ENCODE peak calls at places on chromosomes 3 and 15, in four cellular contexts. One of them, this sample, is unnamed.

GRCh38 chr3:157088133-157088488 is 71.8 kb downstream of the CCNL1 start:
- DNase-seq in pancreas: no peak
- DNase-seq in upper lobe of right lung: no peak
- DNase-seq in astrocyte: no peak
- DNase-seq in this sample: no peak

GRCh38 chr3:52268036-52268435 is 10.4 kb downstream of the WDR82 start:
- DNase-seq in pancreas: no peak
- DNase-seq in astrocyte: no peak
- DNase-seq in upper lobe of right lung: no peak
- DNase-seq in this sample: no peak

GRCh38 chr3:150787741-150788370 is 24.9 kb upstream of the SIAH2 start:
- DNase-seq in upper lobe of right lung: peak
- DNase-seq in astrocyte: peak
- DNase-seq in pancreas: peak
- DNase-seq in this sample: no peak

GRCh38 chr3:99640214-99640851 is 1.9 kb downstream of the COL8A1 start:
- DNase-seq in pancreas: no peak
- DNase-seq in astrocyte: peak
- DNase-seq in upper lobe of right lung: no peak
- DNase-seq in this sample: no peak

GRCh38 chr3:113212845-113213375 is 1.6 kb downstream of the BOC start:
- DNase-seq in upper lobe of right lung: no peak
- DNase-seq in astrocyte: no peak
- DNase-seq in pancreas: no peak
- DNase-seq in this sample: no peak

GRCh38 chr3:126135398-126136076 is 44.8 kb downstream of the ALDH1L1 start:
- DNase-seq in pancreas: no peak
- DNase-seq in upper lobe of right lung: peak
- DNase-seq in astrocyte: no peak
- DNase-seq in this sample: peak

GRCh38 chr3:67437090-67437489 is 217.3 kb downstream of the SUCLG2 start:
- DNase-seq in astrocyte: peak
- DNase-seq in upper lobe of right lung: no peak
- DNase-seq in pancreas: no peak
- DNase-seq in this sample: no peak

GRCh38 chr15:92809880-92810361 is 90.2 kb upstream of the CHD2 start:
- DNase-seq in pancreas: no peak
- DNase-seq in upper lobe of right lung: no peak
- DNase-seq in astrocyte: peak
- DNase-seq in this sample: peak

GRCh38 chr15:49815937-49816336 is 195.1 kb downstream of the DTWD1 start:
- DNase-seq in pancreas: no peak
- DNase-seq in astrocyte: peak
- DNase-seq in upper lobe of right lung: no peak
- DNase-seq in this sample: no peak

GRCh38 chr3:141379250-141379872 is 11.1 kb downstream of the ZBTB38 start:
- DNase-seq in astrocyte: no peak
- DNase-seq in pancreas: no peak
- DNase-seq in upper lobe of right lung: no peak
- DNase-seq in this sample: no peak

GRCh38 chr3:182397164-182397563 is 396.1 kb upstream of the ATP11B start:
- DNase-seq in astrocyte: no peak
- DNase-seq in upper lobe of right lung: no peak
- DNase-seq in pancreas: no peak
- DNase-seq in this sample: no peak

GRCh38 chr3:82259994-82260393 is 498.5 kb upstream of the GBE1 start:
- DNase-seq in astrocyte: no peak
- DNase-seq in pancreas: no peak
- DNase-seq in upper lobe of right lung: no peak
- DNase-seq in this sample: no peak

GRCh38 chr3:21747376-21747775 is 3.6 kb downstream of the ZNF385D start:
- DNase-seq in astrocyte: peak
- DNase-seq in pancreas: no peak
- DNase-seq in upper lobe of right lung: no peak
- DNase-seq in this sample: no peak

GRCh38 chr3:4898454-4899313 is 80.6 kb upstream of the BHLHE40 start:
- DNase-seq in pancreas: no peak
- DNase-seq in upper lobe of right lung: no peak
- DNase-seq in astrocyte: peak
- DNase-seq in this sample: no peak

GRCh38 chr15:81068516-81068915 is 65.6 kb upstream of the CFAP161 start:
- DNase-seq in upper lobe of right lung: no peak
- DNase-seq in astrocyte: no peak
- DNase-seq in pancreas: no peak
- DNase-seq in this sample: no peak

GRCh38 chr15:29514931-29515330 is 245.3 kb upstream of the NSMCE3 start:
- DNase-seq in upper lobe of right lung: no peak
- DNase-seq in pancreas: no peak
- DNase-seq in astrocyte: no peak
- DNase-seq in this sample: no peak

GRCh38 chr15:25734680-25735355 is 128.3 kb downstream of the ATP10A start:
- DNase-seq in pancreas: no peak
- DNase-seq in astrocyte: no peak
- DNase-seq in upper lobe of right lung: no peak
- DNase-seq in this sample: no peak

GRCh38 chr3:38141952-38142273 is 3.5 kb downstream of the MYD88 start:
- DNase-seq in upper lobe of right lung: no peak
- DNase-seq in pancreas: no peak
- DNase-seq in astrocyte: no peak
- DNase-seq in this sample: no peak

GRCh38 chr15:64017082-64017588 is 29.1 kb downstream of the DAPK2 start:
- DNase-seq in astrocyte: peak
- DNase-seq in pancreas: no peak
- DNase-seq in upper lobe of right lung: no peak
- DNase-seq in this sample: no peak

GRCh38 chr3:186124618-186125017 is 15.7 kb upstream of the ETV5 start:
- DNase-seq in pancreas: no peak
- DNase-seq in astrocyte: no peak
- DNase-seq in upper lobe of right lung: no peak
- DNase-seq in this sample: no peak

GRCh38 chr3:110165753-110166152 is 828.4 kb upstream of the DPPA4 start:
- DNase-seq in astrocyte: no peak
- DNase-seq in upper lobe of right lung: no peak
- DNase-seq in pancreas: no peak
- DNase-seq in this sample: no peak

GRCh38 chr3:187208159-187208558 is 10.9 kb downstream of the RTP1 start:
- DNase-seq in upper lobe of right lung: no peak
- DNase-seq in pancreas: no peak
- DNase-seq in astrocyte: peak
- DNase-seq in this sample: no peak

GRCh38 chr15:83746231-83746630 is 92.3 kb downstream of the ADAMTSL3 start:
- DNase-seq in upper lobe of right lung: no peak
- DNase-seq in pancreas: no peak
- DNase-seq in astrocyte: no peak
- DNase-seq in this sample: no peak

GRCh38 chr15:76071816-76072215 is 12.0 kb downstream of the TMEM266 start:
- DNase-seq in upper lobe of right lung: no peak
- DNase-seq in astrocyte: no peak
- DNase-seq in pancreas: no peak
- DNase-seq in this sample: no peak

GRCh38 chr3:80307844-80308243 is 540.0 kb upstream of the ROBO1 start:
- DNase-seq in pancreas: no peak
- DNase-seq in upper lobe of right lung: no peak
- DNase-seq in astrocyte: no peak
- DNase-seq in this sample: no peak

GRCh38 chr3:112647122-112647521 is 6.2 kb upstream of the CCDC80 start:
- DNase-seq in upper lobe of right lung: no peak
- DNase-seq in pancreas: no peak
- DNase-seq in astrocyte: peak
- DNase-seq in this sample: no peak

GRCh38 chr3:144866504-144866903 is 894.9 kb downstream of the DIPK2A start:
- DNase-seq in astrocyte: no peak
- DNase-seq in upper lobe of right lung: no peak
- DNase-seq in pancreas: no peak
- DNase-seq in this sample: no peak

DNA sequence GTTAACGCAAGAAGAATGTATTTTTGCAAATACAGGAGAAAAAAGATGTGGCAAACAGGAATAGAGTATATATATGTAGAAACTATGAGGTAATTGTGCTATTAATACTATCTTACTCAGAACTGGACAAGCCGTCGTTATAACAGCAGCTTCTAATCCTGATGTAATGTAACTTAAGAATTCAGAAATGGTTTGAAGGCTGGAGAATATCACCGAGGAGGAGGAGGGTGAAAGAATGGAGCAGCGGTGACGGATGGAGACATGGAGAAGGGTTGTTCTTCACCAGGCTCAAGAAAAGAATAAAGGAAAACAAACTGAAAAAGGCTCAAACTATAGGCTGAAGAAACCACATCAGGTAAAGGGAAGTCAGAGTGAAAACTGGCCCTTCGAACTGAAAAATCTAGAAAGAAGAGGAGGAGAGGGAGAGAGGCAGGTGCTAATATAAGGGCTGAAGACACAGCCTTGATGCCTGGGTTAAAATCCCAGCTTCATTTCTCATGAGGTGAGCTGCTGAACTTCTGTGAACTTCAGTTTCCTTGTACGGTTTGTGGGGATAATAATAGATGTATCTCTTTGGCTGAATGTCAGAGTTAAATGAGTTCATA is 44.0 kb downstream of the GOLIM4 start:
- DNase-seq in pancreas: no peak
- DNase-seq in upper lobe of right lung: no peak
- DNase-seq in astrocyte: peak
- DNase-seq in this sample: no peak
- H3K4me3 ChIP-seq in pancreas: no peak
- H3K4me3 ChIP-seq in upper lobe of right lung: no peak
- H3K4me3 ChIP-seq in astrocyte: no peak
- H3K4me3 ChIP-seq in this sample: no peak

GRCh38 chr3:197516517-197516889 is 39.3 kb downstream of the BDH1 start:
- DNase-seq in upper lobe of right lung: no peak
- DNase-seq in pancreas: no peak
- DNase-seq in astrocyte: peak
- DNase-seq in this sample: peak
- H3K4me3 ChIP-seq in upper lobe of right lung: no peak
- H3K4me3 ChIP-seq in pancreas: no peak
- H3K4me3 ChIP-seq in astrocyte: no peak
- H3K4me3 ChIP-seq in this sample: no peak

GRCh38 chr3:10142707-10143560 is 1.4 kb downstream of the VHL start:
- DNase-seq in upper lobe of right lung: no peak
- DNase-seq in astrocyte: no peak
- DNase-seq in pancreas: peak
- DNase-seq in this sample: no peak

GRCh38 chr3:10145685-10146084 is 4.1 kb downstream of the VHL start:
- DNase-seq in pancreas: no peak
- DNase-seq in astrocyte: no peak
- DNase-seq in upper lobe of right lung: no peak
- DNase-seq in this sample: no peak

GRCh38 chr3:10137178-10137577 is 4.4 kb upstream of the VHL start:
- DNase-seq in pancreas: no peak
- DNase-seq in astrocyte: no peak
- DNase-seq in upper lobe of right lung: no peak
- DNase-seq in this sample: no peak

GRCh38 chr3:10136426-10137005 is 5.1 kb upstream of the VHL start:
- DNase-seq in pancreas: peak
- DNase-seq in astrocyte: no peak
- DNase-seq in upper lobe of right lung: no peak
- DNase-seq in this sample: no peak

DNA sequence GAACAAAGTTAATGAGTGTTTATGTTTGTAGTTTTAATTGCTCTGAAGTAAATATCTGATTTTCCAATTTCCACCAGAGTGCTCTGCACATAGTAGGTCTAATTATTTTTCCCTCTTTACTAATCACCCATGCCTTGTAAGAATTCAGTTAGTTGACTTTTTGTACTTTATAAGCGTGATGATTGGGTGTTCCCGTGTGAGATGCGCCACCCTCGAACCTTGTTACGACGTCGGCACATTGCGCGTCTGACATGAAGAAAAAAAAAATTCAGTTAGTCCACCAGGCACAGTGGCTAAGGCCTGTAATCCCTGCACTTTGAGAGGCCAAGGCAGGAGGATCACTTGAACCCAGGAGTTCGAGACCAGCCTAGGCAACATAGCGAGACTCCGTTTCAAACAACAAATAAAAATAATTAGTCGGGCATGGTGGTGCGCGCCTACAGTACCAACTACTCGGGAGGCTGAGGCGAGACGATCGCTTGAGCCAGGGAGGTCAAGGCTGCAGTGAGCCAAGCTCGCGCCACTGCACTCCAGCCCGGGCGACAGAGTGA is 507 bp upstream of the VHL start:
- DNase-seq in pancreas: no peak
- DNase-seq in astrocyte: no peak
- DNase-seq in upper lobe of right lung: no peak
- DNase-seq in this sample: no peak
- H3K4me3 ChIP-seq in pancreas: peak
- H3K4me3 ChIP-seq in astrocyte: no peak
- H3K4me3 ChIP-seq in upper lobe of right lung: peak
- H3K4me3 ChIP-seq in this sample: peak

GRCh38 chr3:179653777-179654117 is 907 bp downstream of the USP13 start:
- DNase-seq in astrocyte: no peak
- DNase-seq in upper lobe of right lung: peak
- DNase-seq in pancreas: no peak
- DNase-seq in this sample: no peak

GRCh38 chr3:179652467-179653105 is at the start of gene USP13:
- DNase-seq in astrocyte: peak
- DNase-seq in pancreas: peak
- DNase-seq in upper lobe of right lung: peak
- DNase-seq in this sample: no peak

GRCh38 chr3:179658584-179658983 is 5.7 kb downstream of the USP13 start:
- DNase-seq in astrocyte: no peak
- DNase-seq in upper lobe of right lung: no peak
- DNase-seq in pancreas: no peak
- DNase-seq in this sample: no peak

GRCh38 chr3:179653106-179653776 is 401 bp downstream of the USP13 start:
- DNase-seq in upper lobe of right lung: peak
- DNase-seq in astrocyte: peak
- DNase-seq in pancreas: peak
- DNase-seq in this sample: peak

GRCh38 chr3:179655236-179655635 is 2.4 kb downstream of the USP13 start:
- DNase-seq in astrocyte: no peak
- DNase-seq in pancreas: no peak
- DNase-seq in upper lobe of right lung: no peak
- DNase-seq in this sample: no peak
- H3K4me3 ChIP-seq in astrocyte: no peak
- H3K4me3 ChIP-seq in pancreas: no peak
- H3K4me3 ChIP-seq in upper lobe of right lung: peak
- H3K4me3 ChIP-seq in this sample: no peak